ENCODE peak calls at places on chromosomes 5 and 9, in seven cellular contexts. One of them, this sample, is unnamed.

GRCh38 chr9:121658166-121658565 is 6.7 kb downstream of the DAB2IP start:
- DNase-seq in central memory CD8-positive, alpha-beta T cell: no peak
- DNase-seq in GM03348: peak
- DNase-seq in GDM1: no peak
- DNase-seq in endothelial cell: no peak
- DNase-seq in body of pancreas: no peak
- DNase-seq in T-helper 1 cell: no peak
- DNase-seq in this sample: no peak

GRCh38 chr9:14554866-14555265 is 138.4 kb downstream of the ZDHHC21 start:
- DNase-seq in central memory CD8-positive, alpha-beta T cell: no peak
- DNase-seq in GM03348: peak
- DNase-seq in GDM1: no peak
- DNase-seq in endothelial cell: no peak
- DNase-seq in body of pancreas: no peak
- DNase-seq in T-helper 1 cell: no peak
- DNase-seq in this sample: no peak

GRCh38 chr9:122133984-122134535 is 25.5 kb downstream of the NDUFA8 start:
- DNase-seq in central memory CD8-positive, alpha-beta T cell: no peak
- DNase-seq in GM03348: no peak
- DNase-seq in GDM1: no peak
- DNase-seq in endothelial cell: no peak
- DNase-seq in body of pancreas: no peak
- DNase-seq in T-helper 1 cell: no peak
- DNase-seq in this sample: no peak

GRCh38 chr5:170818222-170818621 is 34.7 kb downstream of the GABRP start:
- DNase-seq in central memory CD8-positive, alpha-beta T cell: no peak
- DNase-seq in GM03348: peak
- DNase-seq in GDM1: no peak
- DNase-seq in endothelial cell: no peak
- DNase-seq in body of pancreas: no peak
- DNase-seq in T-helper 1 cell: no peak
- DNase-seq in this sample: no peak

GRCh38 chr9:133682961-133683493 is 46.9 kb downstream of the DBH start:
- DNase-seq in central memory CD8-positive, alpha-beta T cell: no peak
- DNase-seq in GM03348: no peak
- DNase-seq in GDM1: no peak
- DNase-seq in endothelial cell: no peak
- DNase-seq in body of pancreas: no peak
- DNase-seq in T-helper 1 cell: no peak
- DNase-seq in this sample: no peak

GRCh38 chr5:92927291-92927778 is 653.7 kb downstream of the NR2F1-AS1 start:
- DNase-seq in central memory CD8-positive, alpha-beta T cell: no peak
- DNase-seq in GM03348: no peak
- DNase-seq in GDM1: no peak
- DNase-seq in endothelial cell: no peak
- DNase-seq in body of pancreas: no peak
- DNase-seq in T-helper 1 cell: no peak
- DNase-seq in this sample: no peak

GRCh38 chr5:134079748-134080581 is 34.5 kb upstream of the TCF7 start:
- DNase-seq in central memory CD8-positive, alpha-beta T cell: no peak
- DNase-seq in GM03348: no peak
- DNase-seq in GDM1: no peak
- DNase-seq in endothelial cell: no peak
- DNase-seq in body of pancreas: no peak
- DNase-seq in T-helper 1 cell: no peak
- DNase-seq in this sample: no peak

GRCh38 chr5:757931-758697 is 26.4 kb downstream of the ZDHHC11B start:
- DNase-seq in central memory CD8-positive, alpha-beta T cell: no peak
- DNase-seq in GM03348: peak
- DNase-seq in GDM1: no peak
- DNase-seq in endothelial cell: peak
- DNase-seq in body of pancreas: peak
- DNase-seq in T-helper 1 cell: no peak
- DNase-seq in this sample: no peak

GRCh38 chr5:160064979-160065619 is 54.2 kb downstream of the PWWP2A start:
- DNase-seq in central memory CD8-positive, alpha-beta T cell: no peak
- DNase-seq in GM03348: no peak
- DNase-seq in GDM1: no peak
- DNase-seq in endothelial cell: no peak
- DNase-seq in body of pancreas: peak
- DNase-seq in T-helper 1 cell: no peak
- DNase-seq in this sample: no peak

GRCh38 chr9:130166399-130166798 is 5.8 kb upstream of the NCS1 start:
- DNase-seq in central memory CD8-positive, alpha-beta T cell: no peak
- DNase-seq in GM03348: no peak
- DNase-seq in GDM1: no peak
- DNase-seq in endothelial cell: no peak
- DNase-seq in body of pancreas: no peak
- DNase-seq in T-helper 1 cell: no peak
- DNase-seq in this sample: no peak

GRCh38 chr5:58246521-58246944 is 213.4 kb downstream of the PLK2 start:
- DNase-seq in central memory CD8-positive, alpha-beta T cell: no peak
- DNase-seq in GM03348: peak
- DNase-seq in GDM1: no peak
- DNase-seq in endothelial cell: no peak
- DNase-seq in body of pancreas: no peak
- DNase-seq in T-helper 1 cell: no peak
- DNase-seq in this sample: no peak

GRCh38 chr5:38148021-38148625 is 110.2 kb upstream of the EGFLAM start:
- DNase-seq in central memory CD8-positive, alpha-beta T cell: no peak
- DNase-seq in GM03348: no peak
- DNase-seq in GDM1: no peak
- DNase-seq in endothelial cell: no peak
- DNase-seq in body of pancreas: no peak
- DNase-seq in T-helper 1 cell: no peak
- DNase-seq in this sample: no peak

GRCh38 chr5:57327934-57328333 is 154.1 kb downstream of the GPBP1 start:
- DNase-seq in central memory CD8-positive, alpha-beta T cell: no peak
- DNase-seq in GM03348: no peak
- DNase-seq in GDM1: no peak
- DNase-seq in endothelial cell: no peak
- DNase-seq in body of pancreas: no peak
- DNase-seq in T-helper 1 cell: no peak
- DNase-seq in this sample: no peak

GRCh38 chr9:16352791-16353401 is 517.6 kb downstream of the BNC2 start:
- DNase-seq in central memory CD8-positive, alpha-beta T cell: no peak
- DNase-seq in GM03348: peak
- DNase-seq in GDM1: no peak
- DNase-seq in endothelial cell: no peak
- DNase-seq in body of pancreas: no peak
- DNase-seq in T-helper 1 cell: no peak
- DNase-seq in this sample: no peak

GRCh38 chr9:116899337-116900006 is 212.4 kb downstream of the TRIM32 start:
- DNase-seq in central memory CD8-positive, alpha-beta T cell: no peak
- DNase-seq in GM03348: no peak
- DNase-seq in GDM1: no peak
- DNase-seq in endothelial cell: no peak
- DNase-seq in body of pancreas: no peak
- DNase-seq in T-helper 1 cell: no peak
- DNase-seq in this sample: no peak

GRCh38 chr9:18424132-18424531 is 49.8 kb upstream of the ADAMTSL1 start:
- DNase-seq in central memory CD8-positive, alpha-beta T cell: no peak
- DNase-seq in GM03348: peak
- DNase-seq in GDM1: no peak
- DNase-seq in endothelial cell: no peak
- DNase-seq in body of pancreas: no peak
- DNase-seq in T-helper 1 cell: no peak
- DNase-seq in this sample: no peak

GRCh38 chr5:114361724-114362196 is at the start of gene KCNN2:
- DNase-seq in central memory CD8-positive, alpha-beta T cell: no peak
- DNase-seq in GM03348: peak
- DNase-seq in GDM1: no peak
- DNase-seq in endothelial cell: peak
- DNase-seq in body of pancreas: peak
- DNase-seq in T-helper 1 cell: no peak
- DNase-seq in this sample: no peak

GRCh38 chr9:75083188-75083976 is 4.6 kb downstream of the NMRK1 start:
- DNase-seq in central memory CD8-positive, alpha-beta T cell: peak
- DNase-seq in GM03348: no peak
- DNase-seq in GDM1: no peak
- DNase-seq in endothelial cell: no peak
- DNase-seq in body of pancreas: peak
- DNase-seq in T-helper 1 cell: peak
- DNase-seq in this sample: no peak

GRCh38 chr9:76691761-76692313 is 72.4 kb upstream of the PCA3 start:
- DNase-seq in central memory CD8-positive, alpha-beta T cell: no peak
- DNase-seq in GM03348: no peak
- DNase-seq in GDM1: no peak
- DNase-seq in endothelial cell: no peak
- DNase-seq in body of pancreas: no peak
- DNase-seq in T-helper 1 cell: no peak
- DNase-seq in this sample: no peak

GRCh38 chr9:104885818-104886709 is 41.9 kb downstream of the ABCA1 start:
- DNase-seq in central memory CD8-positive, alpha-beta T cell: no peak
- DNase-seq in GM03348: no peak
- DNase-seq in GDM1: no peak
- DNase-seq in endothelial cell: no peak
- DNase-seq in body of pancreas: no peak
- DNase-seq in T-helper 1 cell: no peak
- DNase-seq in this sample: no peak

GRCh38 chr5:129459485-129460120 is 495 bp upstream of the ADAMTS19 start:
- DNase-seq in central memory CD8-positive, alpha-beta T cell: no peak
- DNase-seq in GM03348: peak
- DNase-seq in GDM1: no peak
- DNase-seq in endothelial cell: peak
- DNase-seq in body of pancreas: peak
- DNase-seq in T-helper 1 cell: no peak
- DNase-seq in this sample: no peak

GRCh38 chr5:119341452-119342349 is 14.1 kb upstream of the TNFAIP8 start:
- DNase-seq in central memory CD8-positive, alpha-beta T cell: no peak
- DNase-seq in GM03348: no peak
- DNase-seq in GDM1: no peak
- DNase-seq in endothelial cell: no peak
- DNase-seq in body of pancreas: no peak
- DNase-seq in T-helper 1 cell: no peak
- DNase-seq in this sample: no peak

GRCh38 chr5:172322028-172322965 is 38.7 kb upstream of the UBTD2 start:
- DNase-seq in central memory CD8-positive, alpha-beta T cell: no peak
- DNase-seq in GM03348: no peak
- DNase-seq in GDM1: no peak
- DNase-seq in endothelial cell: no peak
- DNase-seq in body of pancreas: peak
- DNase-seq in T-helper 1 cell: no peak
- DNase-seq in this sample: no peak

GRCh38 chr5:30937070-30937469 is 256.4 kb upstream of the CDH6 start:
- DNase-seq in central memory CD8-positive, alpha-beta T cell: no peak
- DNase-seq in GM03348: no peak
- DNase-seq in GDM1: no peak
- DNase-seq in endothelial cell: no peak
- DNase-seq in body of pancreas: no peak
- DNase-seq in T-helper 1 cell: no peak
- DNase-seq in this sample: no peak

GRCh38 chr5:168401880-168402279 is 84.4 kb upstream of the RARS1 start:
- DNase-seq in central memory CD8-positive, alpha-beta T cell: no peak
- DNase-seq in GM03348: no peak
- DNase-seq in GDM1: no peak
- DNase-seq in endothelial cell: no peak
- DNase-seq in body of pancreas: no peak
- DNase-seq in T-helper 1 cell: no peak
- DNase-seq in this sample: no peak

GRCh38 chr5:58922392-58923171 is 339.7 kb downstream of the RAB3C start:
- DNase-seq in central memory CD8-positive, alpha-beta T cell: no peak
- DNase-seq in GM03348: peak
- DNase-seq in GDM1: no peak
- DNase-seq in endothelial cell: no peak
- DNase-seq in body of pancreas: peak
- DNase-seq in T-helper 1 cell: no peak
- DNase-seq in this sample: no peak

GRCh38 chr5:172412724-172413260 is 41.5 kb downstream of the SH3PXD2B start:
- DNase-seq in central memory CD8-positive, alpha-beta T cell: no peak
- DNase-seq in GM03348: peak
- DNase-seq in GDM1: no peak
- DNase-seq in endothelial cell: no peak
- DNase-seq in body of pancreas: peak
- DNase-seq in T-helper 1 cell: no peak
- DNase-seq in this sample: no peak

GRCh38 chr9:131160416-131161112 is 35.2 kb downstream of the NUP214 start:
- DNase-seq in central memory CD8-positive, alpha-beta T cell: no peak
- DNase-seq in GM03348: no peak
- DNase-seq in GDM1: no peak
- DNase-seq in endothelial cell: no peak
- DNase-seq in body of pancreas: no peak
- DNase-seq in T-helper 1 cell: no peak
- DNase-seq in this sample: no peak

GRCh38 chr5:132184588-132184987 is 43.1 kb downstream of the P4HA2 start:
- DNase-seq in central memory CD8-positive, alpha-beta T cell: no peak
- DNase-seq in GM03348: no peak
- DNase-seq in GDM1: no peak
- DNase-seq in endothelial cell: no peak
- DNase-seq in body of pancreas: peak
- DNase-seq in T-helper 1 cell: no peak
- DNase-seq in this sample: no peak